ENCODE peak calls at places on chromosomes 7 and 10, in five cellular contexts. One of them, this sample, is unnamed.

GRCh38 chr10:119608316-119609155 is 11.8 kb upstream of the TIAL1 start:
- DNase-seq in transverse colon: peak; percentile 42
- DNase-seq in sigmoid colon: peak; percentile 79
- DNase-seq in GM12892: no peak
- DNase-seq in HCT116: peak; percentile 54
- DNase-seq in this sample: peak; percentile 55

GRCh38 chr7:151506901-151507382 is 12.8 kb downstream of the RHEB start:
- DNase-seq in transverse colon: no peak
- DNase-seq in sigmoid colon: peak; percentile 86
- DNase-seq in GM12892: no peak
- DNase-seq in HCT116: no peak
- DNase-seq in this sample: no peak

GRCh38 chr7:36605261-36605660 is 119.0 kb downstream of the AOAH start:
- DNase-seq in transverse colon: no peak
- DNase-seq in sigmoid colon: no peak
- DNase-seq in GM12892: no peak
- DNase-seq in HCT116: no peak
- DNase-seq in this sample: no peak

GRCh38 chr7:27804139-27804538 is 64.2 kb downstream of the TAX1BP1 start:
- DNase-seq in transverse colon: no peak
- DNase-seq in sigmoid colon: no peak
- DNase-seq in GM12892: no peak
- DNase-seq in HCT116: no peak
- DNase-seq in this sample: no peak

GRCh38 chr7:55770778-55771177 is 91.8 kb downstream of the SEPTIN14 start:
- DNase-seq in transverse colon: no peak
- DNase-seq in sigmoid colon: no peak
- DNase-seq in GM12892: no peak
- DNase-seq in HCT116: no peak
- DNase-seq in this sample: peak; percentile 40

GRCh38 chr7:2808891-2809660 is 35.0 kb downstream of the GNA12 start:
- DNase-seq in transverse colon: no peak
- DNase-seq in sigmoid colon: peak; percentile 63
- DNase-seq in GM12892: no peak
- DNase-seq in HCT116: no peak
- DNase-seq in this sample: peak; percentile 24

GRCh38 chr10:86340176-86340990 is 26.2 kb downstream of the GRID1 start:
- DNase-seq in transverse colon: no peak
- DNase-seq in sigmoid colon: peak; percentile 40
- DNase-seq in GM12892: no peak
- DNase-seq in HCT116: no peak
- DNase-seq in this sample: no peak

GRCh38 chr7:141016349-141016748 is 1.6 kb upstream of the MRPS33 start:
- DNase-seq in transverse colon: no peak
- DNase-seq in sigmoid colon: no peak
- DNase-seq in GM12892: no peak
- DNase-seq in HCT116: no peak
- DNase-seq in this sample: no peak

GRCh38 chr7:47358357-47358756 is 223.6 kb downstream of the TNS3 start:
- DNase-seq in transverse colon: peak; percentile 8
- DNase-seq in sigmoid colon: no peak
- DNase-seq in GM12892: no peak
- DNase-seq in HCT116: no peak
- DNase-seq in this sample: no peak

GRCh38 chr7:149564340-149565095 is 66.9 kb upstream of the ZNF746 start:
- DNase-seq in transverse colon: no peak
- DNase-seq in sigmoid colon: no peak
- DNase-seq in GM12892: no peak
- DNase-seq in HCT116: no peak
- DNase-seq in this sample: no peak

GRCh38 chr10:52568309-52568708 is 204.3 kb downstream of the MBL2 start:
- DNase-seq in transverse colon: no peak
- DNase-seq in sigmoid colon: no peak
- DNase-seq in GM12892: no peak
- DNase-seq in HCT116: no peak
- DNase-seq in this sample: no peak
- TF ChIP-seq POLR2AphosphoS5 in transverse colon: no peak
- TF ChIP-seq POLR2AphosphoS5 in sigmoid colon: no peak
- TF ChIP-seq POLR2AphosphoS5 in GM12892: no peak
- TF ChIP-seq POLR2AphosphoS5 in HCT116: no peak
- TF ChIP-seq POLR2AphosphoS5 in this sample: no peak

DNA sequence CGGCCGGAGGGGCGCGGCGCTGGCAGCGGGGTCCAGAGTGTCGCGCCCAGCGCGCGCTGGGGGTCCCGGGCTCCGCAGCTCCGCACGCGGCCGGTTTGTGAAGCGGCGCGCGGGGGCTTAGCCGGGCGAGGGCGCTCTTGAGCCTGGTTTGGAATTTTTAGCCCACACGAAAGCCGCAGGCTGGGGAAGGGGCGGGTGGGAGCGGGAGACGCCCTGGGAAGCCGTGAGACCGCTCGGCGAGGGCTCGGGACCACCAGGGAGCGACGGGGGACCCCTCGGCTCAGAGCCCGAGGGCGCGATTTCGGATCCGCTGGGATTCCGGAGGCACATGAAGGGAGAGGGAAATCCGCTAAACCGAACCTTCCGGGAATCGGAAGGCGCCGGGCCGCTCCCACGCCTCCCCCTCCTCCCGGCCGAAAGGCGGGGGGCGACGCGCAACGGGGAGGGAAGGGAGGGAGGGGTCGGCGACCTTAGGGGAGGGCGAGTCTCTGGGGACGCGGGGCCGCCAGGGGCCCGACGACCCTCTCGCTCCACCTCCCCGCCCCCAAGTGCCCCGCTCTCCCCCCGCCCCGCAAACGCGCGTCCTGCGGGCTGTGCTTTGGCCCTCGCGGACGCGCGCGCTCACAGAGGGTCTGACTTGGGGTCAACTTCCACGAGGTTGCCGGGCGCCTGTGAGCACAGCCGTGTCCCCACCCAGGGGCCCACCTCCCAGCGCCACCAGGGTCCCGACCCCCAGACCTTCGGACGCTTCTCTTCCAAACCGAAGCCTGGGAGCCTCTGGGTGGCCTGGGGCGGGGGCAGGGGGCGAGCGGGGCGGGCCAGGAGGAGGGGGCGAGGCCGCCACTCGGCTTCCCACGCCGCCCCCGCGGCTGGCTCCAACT is 5.1 kb upstream of the ELFN1 start:
- DNase-seq in transverse colon: peak; percentile 39
- DNase-seq in sigmoid colon: peak; percentile 62
- DNase-seq in GM12892: peak; percentile 76
- DNase-seq in HCT116: peak; percentile 18
- DNase-seq in this sample: peak; percentile 60
- TF ChIP-seq POLR2AphosphoS5 in transverse colon: no peak
- TF ChIP-seq POLR2AphosphoS5 in sigmoid colon: no peak
- TF ChIP-seq POLR2AphosphoS5 in GM12892: no peak
- TF ChIP-seq POLR2AphosphoS5 in HCT116: no peak
- TF ChIP-seq POLR2AphosphoS5 in this sample: no peak

GRCh38 chr7:21427861-21428641 is at the start of gene SP4:
- DNase-seq in transverse colon: peak; percentile 97
- DNase-seq in sigmoid colon: peak; percentile 97
- DNase-seq in GM12892: peak; percentile 82
- DNase-seq in HCT116: peak; percentile 81
- DNase-seq in this sample: peak; percentile 96
- TF ChIP-seq POLR2AphosphoS5 in transverse colon: peak; percentile 34
- TF ChIP-seq POLR2AphosphoS5 in sigmoid colon: peak; percentile 77
- TF ChIP-seq POLR2AphosphoS5 in GM12892: no peak
- TF ChIP-seq POLR2AphosphoS5 in HCT116: peak; percentile 76
- TF ChIP-seq POLR2AphosphoS5 in this sample: peak; percentile 86

GRCh38 chr7:100545636-100546128 is 6.7 kb downstream of the AGFG2 start:
- DNase-seq in transverse colon: peak; percentile 39
- DNase-seq in sigmoid colon: peak; percentile 88
- DNase-seq in GM12892: no peak
- DNase-seq in HCT116: peak; percentile 81
- DNase-seq in this sample: no peak
- TF ChIP-seq POLR2AphosphoS5 in transverse colon: no peak
- TF ChIP-seq POLR2AphosphoS5 in sigmoid colon: peak; percentile 67
- TF ChIP-seq POLR2AphosphoS5 in GM12892: peak; percentile 43
- TF ChIP-seq POLR2AphosphoS5 in HCT116: peak; percentile 71
- TF ChIP-seq POLR2AphosphoS5 in this sample: no peak

DNA sequence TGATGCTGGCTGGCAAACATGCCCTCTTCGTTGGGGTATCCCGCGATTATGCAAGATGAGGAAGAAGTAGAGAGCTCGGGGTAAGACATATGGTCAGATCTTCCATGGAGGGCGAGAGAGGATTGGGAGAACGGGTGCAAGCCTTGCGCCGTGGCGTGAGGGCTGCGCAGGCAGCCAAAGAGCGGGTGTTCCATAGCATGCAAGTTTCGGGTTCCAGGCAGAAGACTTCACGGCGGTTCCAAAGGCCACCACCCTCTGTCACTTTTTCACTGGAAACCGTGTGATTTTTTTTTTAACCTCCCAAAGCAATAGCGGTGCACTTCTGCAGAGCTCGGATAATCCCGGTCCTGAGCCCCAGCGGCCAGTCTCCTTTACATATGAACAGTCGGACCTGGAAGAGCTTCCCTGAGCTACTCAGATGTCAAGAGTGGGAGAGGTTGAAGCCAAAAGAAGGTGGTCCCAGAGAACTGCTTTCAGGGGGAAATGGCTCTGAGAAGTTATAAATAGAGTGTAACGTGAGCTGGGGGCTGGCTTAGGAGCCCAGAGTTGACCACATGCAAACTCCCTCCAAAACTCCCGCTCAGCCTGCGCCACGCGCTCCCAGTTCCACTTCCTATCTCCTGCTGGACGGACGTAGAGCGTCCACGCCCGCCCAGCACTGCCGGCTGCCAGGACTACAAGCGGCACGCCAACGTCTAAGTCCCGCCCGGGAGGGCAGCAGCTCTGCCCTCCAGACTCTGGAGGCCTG is at the start of gene MEOX2:
- DNase-seq in transverse colon: peak; percentile 44
- DNase-seq in sigmoid colon: peak; percentile 90
- DNase-seq in GM12892: no peak
- DNase-seq in HCT116: no peak
- DNase-seq in this sample: no peak
- TF ChIP-seq POLR2AphosphoS5 in transverse colon: peak; percentile 62
- TF ChIP-seq POLR2AphosphoS5 in sigmoid colon: peak; percentile 75
- TF ChIP-seq POLR2AphosphoS5 in GM12892: no peak
- TF ChIP-seq POLR2AphosphoS5 in HCT116: no peak
- TF ChIP-seq POLR2AphosphoS5 in this sample: peak; percentile 52

GRCh38 chr10:30028452-30029045 is 30.8 kb downstream of the JCAD start:
- DNase-seq in transverse colon: no peak
- DNase-seq in sigmoid colon: no peak
- DNase-seq in GM12892: no peak
- DNase-seq in HCT116: no peak
- DNase-seq in this sample: no peak

GRCh38 chr10:30027057-30028005 is 32.1 kb downstream of the JCAD start:
- DNase-seq in transverse colon: peak; percentile 68
- DNase-seq in sigmoid colon: peak; percentile 89
- DNase-seq in GM12892: peak; percentile 67
- DNase-seq in HCT116: peak; percentile 12
- DNase-seq in this sample: peak; percentile 65

GRCh38 chr10:30029164-30029889 is 30.1 kb downstream of the JCAD start:
- DNase-seq in transverse colon: no peak
- DNase-seq in sigmoid colon: peak; percentile 81
- DNase-seq in GM12892: no peak
- DNase-seq in HCT116: no peak
- DNase-seq in this sample: no peak

GRCh38 chr10:30026578-30026977 is 32.8 kb downstream of the JCAD start:
- DNase-seq in transverse colon: no peak
- DNase-seq in sigmoid colon: no peak
- DNase-seq in GM12892: no peak
- DNase-seq in HCT116: no peak
- DNase-seq in this sample: no peak

DNA sequence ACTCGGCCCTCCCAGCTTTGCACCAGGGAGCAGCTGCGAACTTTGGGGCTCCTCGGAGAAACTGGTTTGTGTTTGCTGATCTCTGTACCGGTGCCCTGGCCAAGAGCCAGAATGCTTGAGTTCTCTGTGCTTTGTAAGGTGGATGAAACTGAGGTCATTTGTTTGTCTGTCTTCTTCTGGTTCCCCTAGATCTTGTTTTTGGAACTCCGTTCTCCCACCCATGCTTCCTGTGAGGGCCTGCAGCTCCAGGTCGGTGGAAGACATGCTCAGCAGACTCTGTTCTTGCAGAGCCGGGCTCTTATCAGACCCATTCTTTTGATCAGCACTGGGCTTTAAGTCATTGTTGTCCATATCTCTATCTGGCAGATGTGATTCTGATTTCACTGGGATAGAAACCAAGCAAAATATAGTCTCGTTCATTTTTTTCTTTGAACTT is 31.4 kb downstream of the JCAD start:
- DNase-seq in transverse colon: peak; percentile 13
- DNase-seq in sigmoid colon: peak; percentile 86
- DNase-seq in GM12892: no peak
- DNase-seq in HCT116: no peak
- DNase-seq in this sample: peak; percentile 66
- TF ChIP-seq POLR2AphosphoS5 in transverse colon: no peak
- TF ChIP-seq POLR2AphosphoS5 in sigmoid colon: no peak
- TF ChIP-seq POLR2AphosphoS5 in GM12892: no peak
- TF ChIP-seq POLR2AphosphoS5 in HCT116: no peak
- TF ChIP-seq POLR2AphosphoS5 in this sample: no peak

GRCh38 chr7:99096124-99096887 is 47.6 kb downstream of the SMURF1 start:
- DNase-seq in transverse colon: no peak
- DNase-seq in sigmoid colon: no peak
- DNase-seq in GM12892: no peak
- DNase-seq in HCT116: no peak
- DNase-seq in this sample: no peak
- TF ChIP-seq POLR2AphosphoS5 in transverse colon: no peak
- TF ChIP-seq POLR2AphosphoS5 in sigmoid colon: no peak
- TF ChIP-seq POLR2AphosphoS5 in GM12892: no peak
- TF ChIP-seq POLR2AphosphoS5 in HCT116: no peak
- TF ChIP-seq POLR2AphosphoS5 in this sample: peak; percentile 62